ENCODE peak calls at places on chromosome 5, in seven cellular contexts. N, H, M, O, T, L and Y are unnamed samples.

GRCh38 chr5:14296533-14297331 is 153.6 kb downstream of the TRIO start:
- DNase-seq in N (no peak), H (no peak), M (no peak), O (no peak), T (peak), L (no peak), Y (no peak)

GRCh38 chr5:23428705-23429104 is 78.7 kb upstream of the PRDM9 start:
- DNase-seq in N (no peak), H (no peak), M (no peak), O (no peak), T (no peak), L (no peak), Y (no peak)

GRCh38 chr5:127012933-127013332 is 17.4 kb downstream of the MARCHF3 start:
- DNase-seq in N (no peak), H (no peak), M (no peak), O (no peak), T (no peak), L (no peak), Y (no peak)

GRCh38 chr5:60352992-60353391 is 347.0 kb downstream of the DEPDC1B start:
- DNase-seq in N (no peak), H (no peak), M (no peak), O (no peak), T (no peak), L (no peak), Y (no peak)

GRCh38 chr5:102152906-102153787 is 142.9 kb downstream of the SLCO4C1 start:
- DNase-seq in N (no peak), H (no peak), M (no peak), O (no peak), T (peak), L (no peak), Y (no peak)

GRCh38 chr5:112865128-112865527 is 4.0 kb downstream of the SRP19 start:
- DNase-seq in N (no peak), H (no peak), M (no peak), O (no peak), T (no peak), L (no peak), Y (no peak)

GRCh38 chr5:42557689-42558088 is 134.4 kb downstream of the GHR start:
- DNase-seq in N (no peak), H (no peak), M (no peak), O (no peak), T (no peak), L (no peak), Y (no peak)

GRCh38 chr5:178278358-178279023 is 45.9 kb upstream of the PHYKPL start:
- DNase-seq in N (no peak), H (no peak), M (no peak), O (no peak), T (no peak), L (no peak), Y (no peak)

GRCh38 chr5:68409259-68409658 is 193.7 kb downstream of the PIK3R1 start:
- DNase-seq in N (no peak), H (no peak), M (no peak), O (no peak), T (no peak), L (no peak), Y (no peak)

GRCh38 chr5:126650463-126650862 is 49.7 kb downstream of the PHAX start:
- DNase-seq in N (no peak), H (no peak), M (no peak), O (no peak), T (no peak), L (no peak), Y (no peak)

GRCh38 chr5:34452170-34452828 is 203.8 kb upstream of the RAI14 start:
- DNase-seq in N (no peak), H (no peak), M (no peak), O (no peak), T (peak), L (no peak), Y (no peak)

GRCh38 chr5:58842851-58843250 is 260.0 kb downstream of the RAB3C start:
- DNase-seq in N (no peak), H (no peak), M (no peak), O (no peak), T (no peak), L (no peak), Y (no peak)

GRCh38 chr5:179328291-179328690 is 17.0 kb downstream of the ADAMTS2 start:
- DNase-seq in N (no peak), H (peak), M (no peak), O (no peak), T (no peak), L (no peak), Y (no peak)